ENCODE peak calls at places on chromosomes 3 and 15, in seven cellular contexts. Z is bronchial epithelial cell; N is midbrain; S is GOT3; D is amniotic stem cell; L is stimulated activated CD4-positive, alpha-beta T cell treated with anti-CD3 and anti-CD28 coated beads, TNF-alpha, amount 100 ng/mL, for 4 hours; F is fibroblast of pulmonary artery. I is an unnamed sample.

GRCh38 chr15:66629817-66630576 is 64.2 kb upstream of the LCTL start:
- DNase-seq in Z (no peak), N (no peak), S (no peak), D (no peak), L (no peak), F (no peak), I (no peak)

GRCh38 chr3:191066669-191067068 is 132.4 kb upstream of the OSTN start:
- DNase-seq in Z (peak; percentile 96), N (no peak), S (no peak), D (no peak), L (no peak), F (peak; percentile 44), I (peak; percentile 89)

GRCh38 chr3:46717447-46718231 is at the start of gene PRSS50:
- DNase-seq in Z (no peak), N (no peak), S (no peak), D (no peak), L (no peak), F (no peak), I (no peak)

GRCh38 chr3:183825380-183826161 is at the start of gene MAP6D1:
- DNase-seq in Z (peak; percentile 19), N (peak; percentile 84), S (peak; percentile 47), D (peak; percentile 38), L (peak; percentile 13), F (peak; percentile 31), I (peak; percentile 52)

GRCh38 chr15:80739919-80740318 is 39.3 kb upstream of the CEMIP start:
- DNase-seq in Z (peak; percentile 43), N (no peak), S (no peak), D (no peak), L (no peak), F (no peak), I (peak; percentile 67)

GRCh38 chr3:48428088-48428862 is 1.6 kb downstream of the PLXNB1 start:
- DNase-seq in Z (no peak), N (no peak), S (no peak), D (no peak), L (no peak), F (no peak), I (no peak)

GRCh38 chr15:76512971-76513370 is 176.4 kb downstream of the ISL2 start:
- DNase-seq in Z (peak; percentile 31), N (no peak), S (no peak), D (no peak), L (no peak), F (no peak), I (no peak)

GRCh38 chr3:27978440-27978839 is 256.3 kb upstream of the EOMES start:
- DNase-seq in Z (no peak), N (no peak), S (no peak), D (no peak), L (no peak), F (no peak), I (peak; percentile 34)